ENCODE peak calls at places on chromosomes 3 and 15, in seven cellular contexts. J, X, B, G, R, F and O are unnamed samples.

GRCh38 chr3:60403866-60404265 is 847.4 kb downstream of the FHIT start:
- DNase-seq in J (no peak), X (no peak), B (no peak), G (no peak), R (no peak), F (no peak), O (no peak)

GRCh38 chr3:71582612-71583568 is 638 bp downstream of the FOXP1 start:
- DNase-seq in J (peak; percentile 84), X (peak; percentile 53), B (peak; percentile 56), G (peak; percentile 70), R (peak; percentile 70), F (peak; percentile 90), O (peak; percentile 78)

GRCh38 chr3:16896820-16897219 is 12.1 kb downstream of the PLCL2 start:
- DNase-seq in J (no peak), X (no peak), B (no peak), G (no peak), R (no peak), F (no peak), O (no peak)

GRCh38 chr15:86165263-86166204 is 85.9 kb downstream of the AGBL1 start:
- DNase-seq in J (no peak), X (no peak), B (no peak), G (no peak), R (no peak), F (no peak), O (no peak)

GRCh38 chr3:153246805-153247204 is 84.8 kb downstream of the RAP2B start:
- DNase-seq in J (no peak), X (no peak), B (no peak), G (no peak), R (no peak), F (no peak), O (no peak)

GRCh38 chr3:132879651-132880050 is 157.4 kb upstream of the NPHP3 start:
- DNase-seq in J (no peak), X (no peak), B (no peak), G (no peak), R (no peak), F (no peak), O (no peak)

GRCh38 chr15:43887901-43888300 is 61.1 kb downstream of the WDR76 start:
- DNase-seq in J (no peak), X (no peak), B (no peak), G (no peak), R (no peak), F (no peak), O (no peak)

GRCh38 chr3:77563012-77563411 is 523.1 kb downstream of the ROBO2 start:
- DNase-seq in J (no peak), X (no peak), B (no peak), G (no peak), R (no peak), F (no peak), O (no peak)

GRCh38 chr3:115550285-115550741 is 73.0 kb upstream of the GAP43 start:
- DNase-seq in J (peak; percentile 27), X (no peak), B (no peak), G (peak; percentile 27), R (no peak), F (no peak), O (no peak)

GRCh38 chr3:62414786-62415185 is 41.4 kb upstream of the FEZF2 start:
- DNase-seq in J (no peak), X (no peak), B (no peak), G (no peak), R (no peak), F (peak; percentile 79), O (no peak)

GRCh38 chr3:171383206-171384018 is 76.8 kb downstream of the TNIK start:
- DNase-seq in J (no peak), X (no peak), B (no peak), G (no peak), R (peak; percentile 73), F (no peak), O (no peak)

GRCh38 chr3:180184806-180185205 is 148.1 kb upstream of the PEX5L start:
- DNase-seq in J (no peak), X (no peak), B (no peak), G (no peak), R (no peak), F (no peak), O (no peak)

GRCh38 chr3:48267782-48268181 is 26.9 kb downstream of the ZNF589 start:
- DNase-seq in J (no peak), X (no peak), B (no peak), G (no peak), R (no peak), F (no peak), O (no peak)

GRCh38 chr3:155079795-155080546 is at the start of gene MME:
- DNase-seq in J (peak; percentile 29), X (no peak), B (peak; percentile 33), G (peak; percentile 58), R (no peak), F (peak; percentile 94), O (no peak)

GRCh38 chr15:41490355-41490754 is 3.3 kb upstream of the ITPKA start:
- DNase-seq in J (no peak), X (no peak), B (peak; percentile 94), G (no peak), R (no peak), F (no peak), O (peak; percentile 25)